ENCODE peak calls at places on chromosomes 13 and 19, in four cellular contexts. One of them, this sample, is unnamed.

GRCh38 chr19:31597616-31598015 is 248.4 kb upstream of the TSHZ3 start:
- DNase-seq in K562: no peak
- DNase-seq in SK-N-SH: no peak
- DNase-seq in GM12878: no peak
- DNase-seq in this sample: no peak

GRCh38 chr13:83372786-83373185 is 509.5 kb downstream of the SLITRK1 start:
- DNase-seq in K562: no peak
- DNase-seq in SK-N-SH: no peak
- DNase-seq in GM12878: no peak
- DNase-seq in this sample: no peak

GRCh38 chr19:36604656-36605100 is 435 bp upstream of the ZNF382 start:
- DNase-seq in K562: no peak
- DNase-seq in SK-N-SH: peak; percentile 81
- DNase-seq in GM12878: peak; percentile 30
- DNase-seq in this sample: peak; percentile 54

GRCh38 chr13:111161601-111162600 is 46.8 kb downstream of the ARHGEF7 start:
- DNase-seq in K562: no peak
- DNase-seq in SK-N-SH: no peak
- DNase-seq in GM12878: no peak
- DNase-seq in this sample: no peak

GRCh38 chr19:4069331-4069959 is 2.7 kb upstream of the ZBTB7A start:
- DNase-seq in K562: no peak
- DNase-seq in SK-N-SH: no peak
- DNase-seq in GM12878: no peak
- DNase-seq in this sample: no peak

GRCh38 chr19:49837009-49837310 is 14.0 kb upstream of the PTOV1 start:
- DNase-seq in K562: no peak
- DNase-seq in SK-N-SH: no peak
- DNase-seq in GM12878: no peak
- DNase-seq in this sample: no peak

GRCh38 chr19:50476943-50477264 is 256 bp upstream of the GARIN5A start:
- DNase-seq in K562: no peak
- DNase-seq in SK-N-SH: no peak
- DNase-seq in GM12878: no peak
- DNase-seq in this sample: no peak

GRCh38 chr19:35211545-35212230 is 16.9 kb downstream of the FAM187B start:
- DNase-seq in K562: no peak
- DNase-seq in SK-N-SH: no peak
- DNase-seq in GM12878: no peak
- DNase-seq in this sample: peak; percentile 13

GRCh38 chr19:48627211-48627864 is 8.0 kb downstream of the SPHK2 start:
- DNase-seq in K562: no peak
- DNase-seq in SK-N-SH: no peak
- DNase-seq in GM12878: no peak
- DNase-seq in this sample: peak; percentile 73

GRCh38 chr19:17327654-17328516 is 6.8 kb downstream of the ANO8 start:
- DNase-seq in K562: peak; percentile 82
- DNase-seq in SK-N-SH: peak; percentile 85
- DNase-seq in GM12878: no peak
- DNase-seq in this sample: peak; percentile 13

GRCh38 chr19:58033741-58034475 is at the start of gene ZSCAN1:
- DNase-seq in K562: no peak
- DNase-seq in SK-N-SH: peak; percentile 92
- DNase-seq in GM12878: no peak
- DNase-seq in this sample: no peak

GRCh38 chr19:342801-343421 is 1.7 kb downstream of the MIER2 start:
- DNase-seq in K562: no peak
- DNase-seq in SK-N-SH: no peak
- DNase-seq in GM12878: peak; percentile 15
- DNase-seq in this sample: no peak

GRCh38 chr13:59356607-59357006 is 807.1 kb downstream of the DIAPH3 start:
- DNase-seq in K562: no peak
- DNase-seq in SK-N-SH: no peak
- DNase-seq in GM12878: no peak
- DNase-seq in this sample: no peak

GRCh38 chr19:18317998-18318800 is 4.7 kb downstream of the LSM4 start:
- DNase-seq in K562: peak; percentile 45
- DNase-seq in SK-N-SH: peak; percentile 85
- DNase-seq in GM12878: no peak
- DNase-seq in this sample: peak; percentile 54

GRCh38 chr13:43446126-43446525 is 340.6 kb downstream of the ENOX1 start:
- DNase-seq in K562: no peak
- DNase-seq in SK-N-SH: no peak
- DNase-seq in GM12878: no peak
- DNase-seq in this sample: no peak

GRCh38 chr19:30222993-30223865 is 149.0 kb upstream of the ZNF536 start:
- DNase-seq in K562: no peak
- DNase-seq in SK-N-SH: no peak
- DNase-seq in GM12878: no peak
- DNase-seq in this sample: no peak

GRCh38 chr13:95354680-95355487 is 53.6 kb upstream of the ABCC4 start:
- DNase-seq in K562: no peak
- DNase-seq in SK-N-SH: no peak
- DNase-seq in GM12878: no peak
- DNase-seq in this sample: peak; percentile 8

GRCh38 chr19:56477429-56478338 is 539 bp upstream of the ZNF667 start:
- DNase-seq in K562: peak; percentile 16
- DNase-seq in SK-N-SH: peak; percentile 98
- DNase-seq in GM12878: no peak
- DNase-seq in this sample: no peak

GRCh38 chr19:56118666-56119584 is 2.2 kb downstream of the ZNF787 start:
- DNase-seq in K562: no peak
- DNase-seq in SK-N-SH: no peak
- DNase-seq in GM12878: no peak
- DNase-seq in this sample: no peak

GRCh38 chr19:36093687-36094086 is 17.3 kb upstream of the OVOL3 start:
- DNase-seq in K562: no peak
- DNase-seq in SK-N-SH: no peak
- DNase-seq in GM12878: no peak
- DNase-seq in this sample: no peak

GRCh38 chr13:70568571-70568970 is 460.3 kb upstream of the KLHL1 start:
- DNase-seq in K562: peak; percentile 6
- DNase-seq in SK-N-SH: peak; percentile 21
- DNase-seq in GM12878: peak; percentile 5
- DNase-seq in this sample: peak; percentile 25

GRCh38 chr19:50046649-50047503 is 21.1 kb downstream of the ZNF473 start:
- DNase-seq in K562: peak; percentile 50
- DNase-seq in SK-N-SH: peak; percentile 50
- DNase-seq in GM12878: no peak
- DNase-seq in this sample: peak; percentile 60

GRCh38 chr13:35979378-35979911 is 151.7 kb downstream of the DCLK1 start:
- DNase-seq in K562: no peak
- DNase-seq in SK-N-SH: no peak
- DNase-seq in GM12878: no peak
- DNase-seq in this sample: no peak

GRCh38 chr13:73038064-73038463 is 20.7 kb upstream of the KLF5 start:
- DNase-seq in K562: no peak
- DNase-seq in SK-N-SH: no peak
- DNase-seq in GM12878: no peak
- DNase-seq in this sample: no peak

GRCh38 chr13:51614350-51614786 is 30.1 kb downstream of the WDFY2 start:
- DNase-seq in K562: no peak
- DNase-seq in SK-N-SH: peak; percentile 64
- DNase-seq in GM12878: peak; percentile 56
- DNase-seq in this sample: no peak

GRCh38 chr13:62014299-62014698 is 598.6 kb upstream of the PCDH20 start:
- DNase-seq in K562: no peak
- DNase-seq in SK-N-SH: peak; percentile 12
- DNase-seq in GM12878: no peak
- DNase-seq in this sample: peak; percentile 9

GRCh38 chr19:18286973-18287635 is 5.7 kb upstream of the JUND start:
- DNase-seq in K562: no peak
- DNase-seq in SK-N-SH: no peak
- DNase-seq in GM12878: no peak
- DNase-seq in this sample: no peak

GRCh38 chr19:18435848-18436631 is 1.9 kb downstream of the ISYNA1 start:
- DNase-seq in K562: no peak
- DNase-seq in SK-N-SH: no peak
- DNase-seq in GM12878: no peak
- DNase-seq in this sample: no peak

GRCh38 chr19:33133438-33134031 is 1.6 kb downstream of the WDR88 start:
- DNase-seq in K562: no peak
- DNase-seq in SK-N-SH: peak; percentile 91
- DNase-seq in GM12878: no peak
- DNase-seq in this sample: peak; percentile 43

GRCh38 chr13:54949735-54950134 is 1921.1 kb downstream of the OLFM4 start:
- DNase-seq in K562: no peak
- DNase-seq in SK-N-SH: no peak
- DNase-seq in GM12878: no peak
- DNase-seq in this sample: no peak

GRCh38 chr13:113840541-113841354 is 23.1 kb downstream of the GAS6 start:
- DNase-seq in K562: no peak
- DNase-seq in SK-N-SH: no peak
- DNase-seq in GM12878: no peak
- DNase-seq in this sample: no peak

GRCh38 chr19:39506944-39507714 is 7.8 kb upstream of the SELENOV start:
- DNase-seq in K562: peak; percentile 92
- DNase-seq in SK-N-SH: peak; percentile 96
- DNase-seq in GM12878: no peak
- DNase-seq in this sample: peak; percentile 60

GRCh38 chr13:27279506-27279905 is 8.9 kb downstream of the RASL11A start:
- DNase-seq in K562: no peak
- DNase-seq in SK-N-SH: no peak
- DNase-seq in GM12878: no peak
- DNase-seq in this sample: no peak
- TF ChIP-seq NFIC in K562: no peak
- TF ChIP-seq NFIC in SK-N-SH: no peak
- TF ChIP-seq NFIC in GM12878: no peak
- TF ChIP-seq NFIC in this sample: no peak

GRCh38 chr13:30033681-30034447 is 183.4 kb upstream of the UBL3 start:
- DNase-seq in K562: no peak
- DNase-seq in SK-N-SH: no peak
- DNase-seq in GM12878: no peak
- DNase-seq in this sample: no peak
- TF ChIP-seq NFIC in K562: no peak
- TF ChIP-seq NFIC in SK-N-SH: no peak
- TF ChIP-seq NFIC in GM12878: no peak
- TF ChIP-seq NFIC in this sample: no peak

GRCh38 chr13:30898721-30899188 is 7.3 kb upstream of the MEDAG start:
- DNase-seq in K562: no peak
- DNase-seq in SK-N-SH: no peak
- DNase-seq in GM12878: no peak
- DNase-seq in this sample: peak; percentile 72
- TF ChIP-seq NFIC in K562: no peak
- TF ChIP-seq NFIC in SK-N-SH: no peak
- TF ChIP-seq NFIC in GM12878: no peak
- TF ChIP-seq NFIC in this sample: no peak

GRCh38 chr19:13819242-13819641 is 24.0 kb downstream of the ZSWIM4 start:
- DNase-seq in K562: no peak
- DNase-seq in SK-N-SH: no peak
- DNase-seq in GM12878: no peak
- DNase-seq in this sample: no peak

GRCh38 chr19:13814550-13814949 is 19.3 kb downstream of the ZSWIM4 start:
- DNase-seq in K562: no peak
- DNase-seq in SK-N-SH: no peak
- DNase-seq in GM12878: no peak
- DNase-seq in this sample: no peak

GRCh38 chr19:13817615-13818371 is 22.6 kb downstream of the ZSWIM4 start:
- DNase-seq in K562: peak; percentile 92
- DNase-seq in SK-N-SH: no peak
- DNase-seq in GM12878: no peak
- DNase-seq in this sample: no peak

GRCh38 chr19:13813147-13813546 is 17.9 kb downstream of the ZSWIM4 start:
- DNase-seq in K562: no peak
- DNase-seq in SK-N-SH: no peak
- DNase-seq in GM12878: no peak
- DNase-seq in this sample: no peak

GRCh38 chr19:13817018-13817614 is 21.9 kb downstream of the ZSWIM4 start:
- DNase-seq in K562: peak; percentile 90
- DNase-seq in SK-N-SH: no peak
- DNase-seq in GM12878: no peak
- DNase-seq in this sample: no peak
- TF ChIP-seq NFIC in K562: no peak
- TF ChIP-seq NFIC in SK-N-SH: no peak
- TF ChIP-seq NFIC in GM12878: no peak
- TF ChIP-seq NFIC in this sample: no peak

GRCh38 chr13:105037064-105037463 is 1498.4 kb downstream of the EFNB2 start:
- DNase-seq in K562: no peak
- DNase-seq in SK-N-SH: no peak
- DNase-seq in GM12878: no peak
- DNase-seq in this sample: no peak
- TF ChIP-seq NFIC in K562: no peak
- TF ChIP-seq NFIC in SK-N-SH: no peak
- TF ChIP-seq NFIC in GM12878: no peak
- TF ChIP-seq NFIC in this sample: no peak

DNA sequence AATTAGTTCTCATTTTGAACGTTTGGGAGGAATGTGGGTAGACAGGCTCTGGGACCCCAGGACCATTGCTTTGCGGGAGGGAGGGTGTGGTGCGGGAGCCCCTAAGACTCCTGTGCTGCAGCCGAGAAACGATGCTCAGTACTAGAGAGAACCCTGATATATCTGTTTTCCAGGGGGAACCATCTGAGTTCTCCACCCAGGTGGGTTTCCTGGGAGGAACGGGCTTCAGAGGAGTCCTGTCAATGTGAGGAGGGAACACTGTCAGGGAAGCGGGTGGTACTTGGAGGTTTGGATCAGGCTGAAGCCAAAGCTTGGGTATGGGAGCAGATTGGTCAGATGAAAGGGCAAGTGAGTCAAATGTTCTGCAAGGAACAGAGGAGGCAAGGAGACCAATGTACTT is 358.0 kb downstream of the FGF9 start:
- DNase-seq in K562: no peak
- DNase-seq in SK-N-SH: no peak
- DNase-seq in GM12878: no peak
- DNase-seq in this sample: no peak
- TF ChIP-seq NFIC in K562: no peak
- TF ChIP-seq NFIC in SK-N-SH: no peak
- TF ChIP-seq NFIC in GM12878: no peak
- TF ChIP-seq NFIC in this sample: no peak

This sample was measured in HepG2.